ENCODE peak calls at places on chromosome 5, in nine cellular contexts. T, M, S, I, J, U, B, E and F are unnamed samples.

GRCh38 chr5:179901915-179902762 is 5.6 kb downstream of the TBC1D9B start:
- DNase-seq in T (no peak), M (no peak), S (no peak), I (no peak), J (no peak), U (no peak), B (no peak), E (no peak), F (no peak)

GRCh38 chr5:108418172-108418571 is 36.3 kb upstream of the FBXL17 start:
- DNase-seq in T (no peak), M (no peak), S (no peak), I (no peak), J (no peak), U (no peak), B (no peak), E (peak; percentile 57), F (no peak)

GRCh38 chr5:62460578-62460983 is 48.0 kb downstream of the IPO11 start:
- DNase-seq in T (peak; percentile 68), M (peak; percentile 12), S (no peak), I (peak; percentile 42), J (peak; percentile 70), U (no peak), B (peak; percentile 45), E (no peak), F (no peak)

GRCh38 chr5:20276061-20276958 is 288.3 kb upstream of the CDH18 start:
- DNase-seq in T (no peak), M (peak; percentile 93), S (no peak), I (peak; percentile 89), J (peak; percentile 9), U (no peak), B (peak; percentile 94), E (no peak), F (no peak)

GRCh38 chr5:69493235-69493925 is 790 bp downstream of the OCLN start:
- DNase-seq in T (peak; percentile 77), M (peak; percentile 65), S (no peak), I (no peak), J (peak; percentile 72), U (peak; percentile 25), B (peak; percentile 55), E (peak; percentile 25), F (peak; percentile 17)

GRCh38 chr5:154309361-154309725 is 118.8 kb downstream of the GALNT10 start:
- DNase-seq in T (no peak), M (no peak), S (no peak), I (no peak), J (no peak), U (no peak), B (peak; percentile 62), E (no peak), F (no peak)

GRCh38 chr5:172941067-172941516 is 18.1 kb upstream of the RPL26L1 start:
- DNase-seq in T (no peak), M (no peak), S (no peak), I (no peak), J (no peak), U (no peak), B (peak; percentile 35), E (no peak), F (no peak)

GRCh38 chr5:149750596-149750995 is 20.5 kb downstream of the PPARGC1B start:
- DNase-seq in T (no peak), M (no peak), S (no peak), I (no peak), J (no peak), U (no peak), B (no peak), E (no peak), F (no peak)

GRCh38 chr5:3380689-3381088 is 214.9 kb upstream of the IRX1 start:
- DNase-seq in T (no peak), M (no peak), S (no peak), I (no peak), J (no peak), U (no peak), B (no peak), E (no peak), F (no peak)

GRCh38 chr5:90915393-90915792 is 356.8 kb downstream of the ADGRV1 start:
- DNase-seq in T (no peak), M (no peak), S (no peak), I (no peak), J (no peak), U (no peak), B (no peak), E (no peak), F (no peak)

GRCh38 chr5:76724871-76725270 is 8.9 kb downstream of the F2R start:
- DNase-seq in T (no peak), M (peak; percentile 53), S (no peak), I (peak; percentile 59), J (peak; percentile 10), U (no peak), B (peak; percentile 32), E (no peak), F (no peak)

GRCh38 chr5:179762781-179763176 is 30.2 kb downstream of the MAML1 start:
- DNase-seq in T (no peak), M (peak; percentile 58), S (no peak), I (peak; percentile 71), J (no peak), U (no peak), B (peak; percentile 54), E (no peak), F (no peak)

GRCh38 chr5:152332696-152333095 is 72.4 kb downstream of the NMUR2 start:
- DNase-seq in T (no peak), M (no peak), S (no peak), I (no peak), J (no peak), U (no peak), B (no peak), E (no peak), F (no peak)

GRCh38 chr5:125874057-125874456 is 549.2 kb upstream of the GRAMD2B start:
- DNase-seq in T (no peak), M (peak; percentile 33), S (no peak), I (peak; percentile 54), J (no peak), U (no peak), B (peak; percentile 22), E (no peak), F (no peak)

GRCh38 chr5:125870271-125870670 is 552.9 kb upstream of the GRAMD2B start:
- DNase-seq in T (peak; percentile 22), M (no peak), S (no peak), I (no peak), J (no peak), U (no peak), B (no peak), E (no peak), F (no peak)

GRCh38 chr5:125874717-125875116 is 548.5 kb upstream of the GRAMD2B start:
- DNase-seq in T (no peak), M (peak; percentile 33), S (no peak), I (peak; percentile 34), J (no peak), U (no peak), B (peak; percentile 26), E (no peak), F (no peak)
- TF ChIP-seq CTCF in T (no peak), M (peak; percentile 33), S (no peak), I (peak; percentile 13), J (no peak), U (no peak), B (no peak), E (no peak), F (no peak)

GRCh38 chr5:136056771-136057335 is 28.1 kb downstream of the TGFBI start:
- DNase-seq in T (no peak), M (no peak), S (no peak), I (no peak), J (no peak), U (no peak), B (no peak), E (no peak), F (no peak)

GRCh38 chr5:136057401-136057951 is 28.7 kb downstream of the TGFBI start:
- DNase-seq in T (no peak), M (no peak), S (no peak), I (no peak), J (no peak), U (no peak), B (no peak), E (no peak), F (no peak)

GRCh38 chr5:136056336-136056735 is 27.5 kb downstream of the TGFBI start:
- DNase-seq in T (no peak), M (no peak), S (no peak), I (no peak), J (no peak), U (no peak), B (no peak), E (no peak), F (no peak)

GRCh38 chr5:136058972-136059354 is 30.2 kb downstream of the TGFBI start:
- DNase-seq in T (no peak), M (no peak), S (no peak), I (no peak), J (no peak), U (no peak), B (no peak), E (no peak), F (no peak)

GRCh38 chr5:136058031-136058971 is 29.5 kb downstream of the TGFBI start:
- DNase-seq in T (peak; percentile 36), M (peak; percentile 80), S (no peak), I (peak; percentile 69), J (peak; percentile 93), U (no peak), B (peak; percentile 95), E (peak; percentile 69), F (no peak)
- TF ChIP-seq CTCF in T (peak; percentile 62), M (peak; percentile 51), S (no peak), I (peak; percentile 48), J (peak; percentile 60), U (peak; percentile 39), B (peak; percentile 48), E (peak; percentile 23), F (peak; percentile 44)

DNA sequence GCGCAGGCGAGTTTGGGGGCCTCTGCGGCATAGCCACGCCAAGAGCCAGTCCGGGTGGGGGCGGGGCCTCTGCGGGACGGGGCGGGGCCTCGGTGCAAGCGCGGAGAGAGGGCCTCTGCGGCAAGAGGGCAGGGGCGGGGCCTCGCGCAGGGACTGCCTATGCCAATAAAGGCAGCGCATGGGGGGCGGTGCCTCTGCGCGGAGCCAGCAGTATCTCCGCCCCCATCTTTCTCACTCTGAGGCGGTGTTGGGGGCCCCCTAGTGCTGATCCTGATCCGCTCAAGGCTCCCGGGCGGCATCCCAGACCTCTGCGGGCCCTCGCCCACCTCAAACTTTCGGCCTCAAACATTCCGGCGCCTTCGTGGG is 9.2 kb upstream of the GPRIN1 start:
- DNase-seq in T (peak; percentile 98), M (peak; percentile 71), S (no peak), I (peak; percentile 61), J (peak; percentile 78), U (no peak), B (no peak), E (peak; percentile 49), F (peak; percentile 80)
- TF ChIP-seq CTCF in T (peak; percentile 55), M (peak; percentile 25), S (no peak), I (peak; percentile 38), J (no peak), U (no peak), B (no peak), E (peak; percentile 20), F (peak; percentile 42)

DNA sequence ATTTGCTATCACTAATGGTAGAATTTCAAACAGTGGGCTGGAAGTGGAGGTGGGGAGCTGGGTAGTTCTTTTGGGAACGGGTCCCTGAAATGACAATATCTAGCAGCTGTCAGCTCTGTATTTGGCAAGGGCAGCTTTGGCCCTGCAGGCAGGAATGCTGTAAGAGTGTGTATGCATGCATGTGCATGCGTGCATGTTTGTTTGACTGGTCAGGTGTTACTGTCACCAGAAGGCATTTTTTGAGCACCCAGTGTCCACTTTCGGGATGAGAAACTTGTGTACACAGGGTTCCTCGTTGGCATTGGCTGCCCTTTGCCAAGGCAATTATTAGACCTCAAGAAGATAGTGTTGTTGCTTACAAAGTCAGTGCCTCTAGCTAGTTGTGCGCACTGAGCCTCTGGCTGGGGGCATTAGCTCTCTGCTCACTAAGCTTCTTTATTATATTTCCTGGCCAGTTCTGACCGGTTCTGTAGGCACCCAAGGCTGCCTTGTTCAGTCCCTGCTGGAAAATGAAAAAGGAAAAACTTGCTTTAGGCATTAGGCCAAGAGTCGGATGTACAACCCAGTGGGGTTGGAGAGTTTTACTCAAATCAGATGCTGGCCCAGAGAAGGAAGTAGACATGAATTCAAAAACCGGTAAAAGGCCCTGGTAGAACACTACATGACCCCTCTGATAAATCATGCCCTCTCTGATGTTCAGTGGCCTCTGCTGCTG is 2.0 kb downstream of the CYFIP2 start:
- DNase-seq in T (no peak), M (no peak), S (no peak), I (peak; percentile 77), J (no peak), U (no peak), B (peak; percentile 42), E (no peak), F (no peak)
- TF ChIP-seq CTCF in T (no peak), M (peak; percentile 50), S (no peak), I (peak; percentile 56), J (no peak), U (no peak), B (no peak), E (no peak), F (peak; percentile 28)